ENCODE peak calls at places on chromosomes 16 and 17, in six cellular contexts. Z is tibial artery; B is EH; C is naive thymus-derived CD8-positive, alpha-beta T cell; A is esophagus squamous epithelium; T is GM13976. W is an unnamed sample.

GRCh38 chr16:89319883-89320716 is 102.6 kb downstream of the ZNF778 start:
- DNase-seq in A (no peak), Z (no peak), T (peak), B (peak), C (no peak), W (peak)

GRCh38 chr16:70410736-70411135 is 28.2 kb downstream of the ST3GAL2 start:
- DNase-seq in B (no peak), T (no peak), Z (no peak), A (no peak), C (no peak), W (no peak)

GRCh38 chr16:55144656-55145055 is 179.3 kb upstream of the IRX6 start:
- DNase-seq in C (no peak), B (peak), A (no peak), Z (no peak), T (no peak), W (no peak)

GRCh38 chr17:47700471-47701449 is 6.8 kb downstream of the TBKBP1 start:
- DNase-seq in B (no peak), C (no peak), T (no peak), A (no peak), Z (no peak), W (no peak)

GRCh38 chr16:3022208-3022696 is 1.5 kb downstream of the HCFC1R1 start:
- DNase-seq in Z (peak), C (no peak), B (peak), A (no peak), T (peak), W (peak)

GRCh38 chr17:71553381-71553780 is 567.4 kb upstream of the SOX9 start:
- DNase-seq in A (no peak), C (no peak), Z (no peak), T (no peak), B (no peak), W (no peak)

GRCh38 chr17:44400226-44400847 is 10.9 kb upstream of the ITGA2B start:
- DNase-seq in A (no peak), C (no peak), Z (no peak), T (no peak), B (peak), W (peak)

GRCh38 chr17:78142113-78142861 is 3.9 kb upstream of the C17orf99 start:
- DNase-seq in T (no peak), C (no peak), A (no peak), B (peak), Z (no peak), W (peak)

GRCh38 chr16:4831616-4832015 is 15.5 kb downstream of the GLYR1 start:
- DNase-seq in A (no peak), T (no peak), Z (no peak), C (no peak), B (no peak), W (no peak)

GRCh38 chr17:1351275-1351674 is 48.7 kb downstream of the YWHAE start:
- DNase-seq in B (no peak), C (no peak), T (no peak), A (no peak), Z (no peak), W (no peak)

GRCh38 chr16:68902376-68903345 is 59.3 kb downstream of the TANGO6 start:
- DNase-seq in Z (no peak), C (no peak), T (peak), B (peak), A (no peak), W (peak)

GRCh38 chr16:72834499-72834898 is 213.4 kb downstream of the ZFHX3 start:
- DNase-seq in Z (no peak), A (no peak), T (no peak), B (no peak), C (no peak), W (no peak)

GRCh38 chr17:52297230-52298010 is 138.9 kb upstream of the CA10 start:
- DNase-seq in C (no peak), Z (no peak), B (no peak), A (no peak), T (no peak), W (no peak)

GRCh38 chr16:86949630-86950029 is 367.6 kb downstream of the C16orf95 start:
- DNase-seq in Z (no peak), T (no peak), B (no peak), C (no peak), A (no peak), W (no peak)

GRCh38 chr17:19672009-19672837 is 23.7 kb downstream of the ALDH3A2 start:
- DNase-seq in T (no peak), C (no peak), Z (peak), B (peak), A (no peak), W (peak)

GRCh38 chr16:1089822-1090619 is 6.0 kb downstream of the C1QTNF8 start:
- DNase-seq in Z (peak), C (no peak), A (no peak), B (no peak), T (no peak), W (no peak)

GRCh38 chr16:2928796-2929195 is 17.1 kb downstream of the FLYWCH1 start:
- DNase-seq in T (no peak), B (no peak), A (no peak), C (no peak), Z (no peak), W (no peak)

GRCh38 chr17:17149520-17150449 is 56.3 kb downstream of the PLD6 start:
- DNase-seq in A (no peak), T (no peak), B (no peak), C (no peak), Z (peak), W (no peak)

GRCh38 chr17:58377005-58377660 is 25.1 kb upstream of the SUPT4H1 start:
- DNase-seq in T (no peak), A (no peak), Z (no peak), C (no peak), B (no peak), W (no peak)